ENCODE peak calls at places on chromosomes 13 and 19, in nine cellular contexts. One of them, this sample, is unnamed.

GRCh38 chr19:11435833-11436313 is 438 bp downstream of the PRKCSH start:
- DNase-seq in tibial nerve: no peak
- DNase-seq in NCI-H1436: no peak
- DNase-seq in iris pigment epithelial cell: peak; percentile 52
- DNase-seq in mucosa of descending colon: peak; percentile 50
- DNase-seq in RWPE1: peak; percentile 43
- DNase-seq in BE2C: no peak
- DNase-seq in germinal center: no peak
- DNase-seq in heart right ventricle: no peak
- DNase-seq in this sample: no peak

GRCh38 chr19:11504502-11505031 is 1.1 kb downstream of the ZNF653 start:
- DNase-seq in heart right ventricle: no peak
- DNase-seq in iris pigment epithelial cell: no peak
- DNase-seq in RWPE1: no peak
- DNase-seq in mucosa of descending colon: no peak
- DNase-seq in germinal center: no peak
- DNase-seq in tibial nerve: no peak
- DNase-seq in NCI-H1436: no peak
- DNase-seq in BE2C: no peak
- DNase-seq in this sample: no peak

GRCh38 chr13:50543767-50544166 is 299.7 kb downstream of the DLEU7 start:
- DNase-seq in tibial nerve: no peak
- DNase-seq in mucosa of descending colon: no peak
- DNase-seq in BE2C: no peak
- DNase-seq in RWPE1: no peak
- DNase-seq in heart right ventricle: no peak
- DNase-seq in germinal center: no peak
- DNase-seq in iris pigment epithelial cell: peak; percentile 90
- DNase-seq in NCI-H1436: no peak
- DNase-seq in this sample: no peak

GRCh38 chr19:12783849-12784393 is 7.4 kb upstream of the JUNB start:
- DNase-seq in BE2C: no peak
- DNase-seq in iris pigment epithelial cell: no peak
- DNase-seq in mucosa of descending colon: peak; percentile 58
- DNase-seq in heart right ventricle: peak; percentile 78
- DNase-seq in germinal center: no peak
- DNase-seq in RWPE1: peak; percentile 82
- DNase-seq in tibial nerve: no peak
- DNase-seq in NCI-H1436: no peak
- DNase-seq in this sample: no peak

GRCh38 chr13:73168993-73169401 is 110.2 kb downstream of the KLF5 start:
- DNase-seq in heart right ventricle: no peak
- DNase-seq in iris pigment epithelial cell: no peak
- DNase-seq in NCI-H1436: no peak
- DNase-seq in mucosa of descending colon: peak; percentile 48
- DNase-seq in tibial nerve: no peak
- DNase-seq in BE2C: no peak
- DNase-seq in RWPE1: peak; percentile 17
- DNase-seq in germinal center: no peak
- DNase-seq in this sample: no peak

GRCh38 chr19:13841339-13842293 is 35.3 kb upstream of the NANOS3 start:
- DNase-seq in mucosa of descending colon: peak; percentile 81
- DNase-seq in iris pigment epithelial cell: no peak
- DNase-seq in germinal center: no peak
- DNase-seq in NCI-H1436: no peak
- DNase-seq in RWPE1: no peak
- DNase-seq in BE2C: peak; percentile 60
- DNase-seq in heart right ventricle: peak; percentile 74
- DNase-seq in tibial nerve: peak; percentile 42
- DNase-seq in this sample: no peak

GRCh38 chr19:49513746-49514118 is 1.3 kb downstream of the FCGRT start:
- DNase-seq in NCI-H1436: no peak
- DNase-seq in mucosa of descending colon: no peak
- DNase-seq in tibial nerve: no peak
- DNase-seq in RWPE1: no peak
- DNase-seq in heart right ventricle: no peak
- DNase-seq in iris pigment epithelial cell: no peak
- DNase-seq in BE2C: no peak
- DNase-seq in germinal center: no peak
- DNase-seq in this sample: no peak

GRCh38 chr13:79477968-79478367 is 3.0 kb upstream of the NDFIP2 start:
- DNase-seq in iris pigment epithelial cell: no peak
- DNase-seq in germinal center: no peak
- DNase-seq in BE2C: no peak
- DNase-seq in tibial nerve: no peak
- DNase-seq in NCI-H1436: no peak
- DNase-seq in mucosa of descending colon: no peak
- DNase-seq in RWPE1: no peak
- DNase-seq in heart right ventricle: peak; percentile 49
- DNase-seq in this sample: no peak

GRCh38 chr19:45881909-45882528 is 3.9 kb downstream of the IRF2BP1 start:
- DNase-seq in tibial nerve: no peak
- DNase-seq in germinal center: no peak
- DNase-seq in NCI-H1436: peak; percentile 24
- DNase-seq in mucosa of descending colon: peak; percentile 69
- DNase-seq in iris pigment epithelial cell: no peak
- DNase-seq in BE2C: no peak
- DNase-seq in heart right ventricle: no peak
- DNase-seq in RWPE1: no peak
- DNase-seq in this sample: no peak

GRCh38 chr13:73261739-73262216 is 203.0 kb downstream of the KLF5 start:
- DNase-seq in mucosa of descending colon: no peak
- DNase-seq in heart right ventricle: no peak
- DNase-seq in germinal center: no peak
- DNase-seq in BE2C: peak; percentile 12
- DNase-seq in tibial nerve: no peak
- DNase-seq in iris pigment epithelial cell: no peak
- DNase-seq in RWPE1: peak; percentile 73
- DNase-seq in NCI-H1436: no peak
- DNase-seq in this sample: no peak

This sample was measured in NCI-H510A.